ENCODE peak calls at places on chromosomes 16 and 17, in ten cellular contexts. F is nephron progenitor cell; J is fibroblast of lung; A is IMR-90; W is CD4-positive, alpha-beta T cell; U is A549; H is left ventricle myocardium inferior; Y is Caco-2; O is GM10248; B is cardiac muscle cell. C is an unnamed sample.

GRCh38 chr16:76932541-76933211 is 258.3 kb upstream of the MON1B start:
- DNase-seq in Y (no peak), B (peak), J (peak), H (no peak), W (no peak), O (no peak), F (no peak), U (no peak), A (peak), C (no peak)

GRCh38 chr16:77233799-77234502 is 34.7 kb downstream of the SYCE1L start:
- DNase-seq in F (no peak), W (no peak), H (no peak), B (no peak), O (no peak), U (no peak), J (no peak), Y (no peak), A (no peak), C (no peak)

GRCh38 chr17:73196500-73196899 is 3.6 kb downstream of the COG1 start:
- DNase-seq in B (peak), U (peak), H (no peak), J (peak), Y (no peak), F (peak), W (no peak), A (no peak), O (no peak), C (no peak)

GRCh38 chr16:1668612-1669319 is 9.3 kb upstream of the JPT2 start:
- DNase-seq in F (no peak), W (no peak), A (no peak), H (no peak), J (no peak), Y (no peak), B (no peak), U (no peak), O (no peak), C (no peak)

GRCh38 chr16:82650804-82651203 is 24.0 kb downstream of the CDH13 start:
- DNase-seq in W (no peak), U (no peak), O (no peak), A (no peak), J (no peak), F (no peak), H (no peak), Y (no peak), B (no peak), C (no peak)

GRCh38 chr17:56886288-56886721 is 27.5 kb downstream of the TRIM25 start:
- DNase-seq in A (no peak), W (no peak), B (no peak), O (no peak), H (no peak), F (no peak), J (no peak), U (no peak), Y (no peak), C (no peak)

GRCh38 chr16:69772560-69773254 is 10.6 kb downstream of the WWP2 start:
- DNase-seq in U (no peak), O (no peak), W (no peak), Y (no peak), A (no peak), J (no peak), F (no peak), H (no peak), B (peak), C (no peak)

GRCh38 chr17:78862073-78863023 is 21.7 kb upstream of the USP36 start:
- DNase-seq in J (peak), A (peak), U (peak), W (no peak), F (no peak), O (no peak), B (peak), Y (no peak), H (peak), C (no peak)

GRCh38 chr16:12675852-12676251 is 127.8 kb downstream of the CPPED1 start:
- DNase-seq in J (no peak), W (no peak), B (peak), H (no peak), O (no peak), F (no peak), A (peak), U (peak), Y (peak), C (no peak)

GRCh38 chr17:44432254-44433157 is 43.1 kb upstream of the ITGA2B start:
- DNase-seq in J (no peak), B (no peak), W (no peak), H (no peak), A (no peak), U (no peak), O (no peak), F (no peak), Y (no peak), C (no peak)

GRCh38 chr16:15032547-15033308 is 23.1 kb downstream of the NTAN1 start:
- DNase-seq in O (no peak), J (peak), Y (no peak), U (no peak), B (peak), A (peak), W (no peak), H (no peak), F (no peak), C (no peak)

GRCh38 chr16:2691491-2692248 is 9.3 kb downstream of the KCTD5 start:
- DNase-seq in W (no peak), A (no peak), F (no peak), J (no peak), H (peak), B (no peak), Y (no peak), U (no peak), O (no peak), C (peak)

GRCh38 chr16:77385481-77385880 is 49.4 kb downstream of the ADAMTS18 start:
- DNase-seq in F (no peak), W (no peak), J (no peak), A (no peak), B (peak), H (no peak), O (no peak), U (no peak), Y (no peak), C (no peak)

GRCh38 chr17:63476857-63477470 is at the start of gene ACE:
- DNase-seq in Y (peak), U (peak), J (no peak), B (peak), F (peak), O (no peak), W (peak), H (peak), A (peak), C (peak)

GRCh38 chr17:2195729-2196128 is 107.9 kb downstream of the SMG6 start:
- DNase-seq in F (no peak), A (no peak), B (no peak), U (no peak), O (peak), W (no peak), Y (no peak), J (no peak), H (no peak), C (no peak)

GRCh38 chr17:31811021-31811565 is 48.0 kb downstream of the COPRS start:
- DNase-seq in W (no peak), O (no peak), A (peak), U (no peak), H (no peak), Y (no peak), J (peak), B (peak), F (no peak), C (no peak)

GRCh38 chr17:15121426-15121825 is 143.7 kb downstream of the PMP22 start:
- DNase-seq in B (no peak), W (no peak), Y (no peak), F (no peak), H (no peak), U (no peak), O (no peak), J (peak), A (peak), C (no peak)

GRCh38 chr17:31224366-31224765 is 72.7 kb downstream of the OMG start:
- DNase-seq in O (no peak), W (no peak), B (no peak), Y (no peak), H (no peak), U (no peak), F (no peak), A (no peak), J (no peak), C (no peak)

GRCh38 chr17:11380761-11381160 is 139.7 kb downstream of the SHISA6 start:
- DNase-seq in U (no peak), F (no peak), Y (no peak), J (no peak), O (no peak), A (no peak), B (no peak), H (no peak), W (no peak), C (no peak)

GRCh38 chr17:72445055-72445991 is 324.5 kb downstream of the SOX9 start:
- DNase-seq in O (no peak), J (no peak), B (no peak), U (peak), Y (peak), W (no peak), A (no peak), H (no peak), F (no peak), C (no peak)

GRCh38 chr16:57277586-57277985 is 6.9 kb downstream of the PLLP start:
- DNase-seq in A (peak), U (peak), F (no peak), W (peak), B (peak), Y (no peak), O (no peak), J (peak), H (no peak), C (no peak)

GRCh38 chr16:68488559-68488958 is 40.3 kb upstream of the SMPD3 start:
- DNase-seq in U (no peak), F (no peak), H (no peak), B (no peak), W (no peak), A (no peak), O (no peak), J (no peak), Y (no peak), C (no peak)

GRCh38 chr16:12182202-12182601 is 205.7 kb downstream of the SNX29 start:
- DNase-seq in F (no peak), H (no peak), O (no peak), Y (no peak), U (no peak), B (no peak), W (no peak), J (no peak), A (no peak), C (no peak)

GRCh38 chr17:50169121-50169764 is 3.4 kb downstream of the SGCA start:
- DNase-seq in U (peak), J (peak), H (no peak), W (peak), A (peak), B (peak), Y (peak), O (peak), F (peak), C (no peak)

GRCh38 chr17:57068222-57068658 is 16.8 kb upstream of the AKAP1 start:
- DNase-seq in F (no peak), H (no peak), O (no peak), U (no peak), J (no peak), B (no peak), A (no peak), W (no peak), Y (no peak), C (no peak)

GRCh38 chr16:79301036-79301435 is 299.5 kb downstream of the MAF start:
- DNase-seq in O (no peak), U (no peak), A (no peak), J (no peak), W (no peak), Y (no peak), B (no peak), F (no peak), H (no peak), C (no peak)

GRCh38 chr17:75757086-75757681 is 7.8 kb downstream of the GALK1 start:
- DNase-seq in B (no peak), F (no peak), H (no peak), W (no peak), Y (no peak), U (no peak), J (no peak), A (no peak), O (no peak), C (no peak)

GRCh38 chr17:75759457-75759856 is 5.5 kb downstream of the GALK1 start:
- DNase-seq in W (no peak), J (no peak), O (no peak), F (no peak), U (no peak), B (no peak), A (no peak), Y (no peak), H (no peak), C (peak)

GRCh38 chr17:75756451-75757085 is 8.4 kb downstream of the GALK1 start:
- DNase-seq in J (no peak), W (no peak), F (no peak), Y (no peak), B (no peak), A (no peak), O (no peak), U (no peak), H (no peak), C (no peak)

GRCh38 chr17:75755990-75756389 is 9.0 kb downstream of the GALK1 start:
- DNase-seq in H (no peak), O (no peak), A (no peak), Y (no peak), W (no peak), F (no peak), J (no peak), U (no peak), B (no peak), C (no peak)

GRCh38 chr17:75758131-75758905 is 6.7 kb downstream of the GALK1 start:
- DNase-seq in O (no peak), A (no peak), U (no peak), J (no peak), H (no peak), F (no peak), B (no peak), Y (peak), W (no peak), C (no peak)
- TF ChIP-seq CTCF in O (peak), A (peak), U (peak), J (peak), H (peak), F (no peak), B (peak), Y (peak), W (no peak), C (peak)

DNA sequence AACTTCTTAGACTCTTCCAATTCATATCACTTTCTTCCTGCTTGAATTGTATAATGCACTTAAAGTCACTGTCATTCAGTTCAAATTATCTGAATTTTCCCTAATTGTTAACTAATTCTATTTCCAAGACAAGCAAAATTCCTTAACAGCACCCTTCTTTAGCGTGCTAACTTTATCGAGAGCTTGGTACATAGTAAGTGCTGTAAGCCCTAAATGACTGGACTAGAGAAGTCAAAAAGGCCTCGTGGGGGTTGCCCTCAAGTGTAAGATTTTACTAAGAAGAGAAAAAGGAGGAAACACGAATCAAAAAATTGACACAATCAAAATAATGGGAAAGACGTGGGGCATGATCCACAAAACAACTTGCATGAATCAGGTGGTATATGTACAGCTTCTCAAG is 11.3 kb downstream of the KANSL1 start:
- DNase-seq in O (no peak), U (no peak), H (no peak), W (no peak), J (no peak), Y (no peak), A (no peak), F (no peak), B (no peak), C (no peak)
- TF ChIP-seq CTCF in O (no peak), U (no peak), H (no peak), W (no peak), J (no peak), Y (no peak), A (no peak), F (no peak), B (no peak), C (no peak)

GRCh38 chr17:75771334-75772281 is 6.6 kb upstream of the GALK1 start:
- DNase-seq in H (no peak), J (peak), A (peak), U (no peak), F (no peak), Y (no peak), W (no peak), B (peak), O (no peak), C (no peak)
- TF ChIP-seq CTCF in H (peak), J (peak), A (no peak), U (peak), F (no peak), Y (peak), W (no peak), B (peak), O (no peak), C (peak)

DNA sequence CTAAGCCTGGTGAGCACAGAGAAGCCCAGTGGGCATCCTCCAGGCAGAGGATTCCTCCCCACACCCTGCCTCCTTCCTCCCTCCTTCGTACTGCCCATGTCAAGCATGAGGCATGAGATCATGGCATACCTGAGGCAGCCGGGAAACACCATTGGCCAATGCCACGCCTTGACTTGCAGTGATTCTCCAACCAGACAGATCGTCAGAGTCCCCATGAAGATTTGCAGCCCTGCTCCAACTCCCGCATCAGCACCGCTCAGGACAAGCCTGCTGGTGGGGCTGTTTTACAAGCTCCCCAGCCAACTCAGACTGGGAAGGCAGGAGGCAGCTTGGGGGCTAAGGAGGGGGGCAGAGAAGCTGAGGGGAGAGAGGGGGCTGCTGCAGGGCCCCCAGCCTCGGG is 2.9 kb upstream of the KRT16 start:
- DNase-seq in H (no peak), A (no peak), F (no peak), Y (peak), U (no peak), W (no peak), O (no peak), J (no peak), B (no peak), C (no peak)
- TF ChIP-seq CTCF in H (no peak), A (no peak), F (no peak), Y (no peak), U (no peak), W (no peak), O (no peak), J (no peak), B (no peak), C (peak)

GRCh38 chr17:82317394-82318168 is at the start of gene CD7:
- DNase-seq in O (no peak), J (no peak), W (peak), F (no peak), U (no peak), Y (no peak), B (no peak), A (no peak), H (no peak), C (no peak)
- TF ChIP-seq CTCF in O (no peak), J (no peak), W (no peak), F (no peak), U (no peak), Y (no peak), B (no peak), A (no peak), H (no peak), C (no peak)

DNA sequence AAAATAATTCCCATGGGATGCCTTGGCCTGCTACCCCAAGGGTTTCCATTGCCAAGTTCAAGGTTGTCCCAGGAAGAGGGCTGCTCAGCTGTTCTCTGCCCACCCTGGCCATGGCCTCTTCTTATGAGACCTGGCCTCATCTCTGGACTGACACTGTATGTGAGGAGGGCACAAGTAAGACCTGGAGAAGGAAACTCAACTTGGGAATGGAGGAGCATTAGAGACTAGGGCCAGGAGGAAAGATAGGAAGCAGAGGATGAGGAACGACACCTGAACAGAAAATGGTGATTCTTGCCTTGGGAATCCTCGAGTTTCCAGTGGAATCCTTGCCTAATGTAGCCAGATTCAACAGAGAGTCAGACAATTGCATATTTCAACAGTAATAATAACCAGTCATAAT is 24.6 kb upstream of the GOSR2 start:
- DNase-seq in H (no peak), U (no peak), B (no peak), A (no peak), Y (no peak), F (no peak), W (no peak), O (no peak), J (no peak), C (no peak)
- TF ChIP-seq CTCF in H (no peak), U (no peak), B (no peak), A (no peak), Y (no peak), F (no peak), W (no peak), O (no peak), J (no peak), C (no peak)

DNA sequence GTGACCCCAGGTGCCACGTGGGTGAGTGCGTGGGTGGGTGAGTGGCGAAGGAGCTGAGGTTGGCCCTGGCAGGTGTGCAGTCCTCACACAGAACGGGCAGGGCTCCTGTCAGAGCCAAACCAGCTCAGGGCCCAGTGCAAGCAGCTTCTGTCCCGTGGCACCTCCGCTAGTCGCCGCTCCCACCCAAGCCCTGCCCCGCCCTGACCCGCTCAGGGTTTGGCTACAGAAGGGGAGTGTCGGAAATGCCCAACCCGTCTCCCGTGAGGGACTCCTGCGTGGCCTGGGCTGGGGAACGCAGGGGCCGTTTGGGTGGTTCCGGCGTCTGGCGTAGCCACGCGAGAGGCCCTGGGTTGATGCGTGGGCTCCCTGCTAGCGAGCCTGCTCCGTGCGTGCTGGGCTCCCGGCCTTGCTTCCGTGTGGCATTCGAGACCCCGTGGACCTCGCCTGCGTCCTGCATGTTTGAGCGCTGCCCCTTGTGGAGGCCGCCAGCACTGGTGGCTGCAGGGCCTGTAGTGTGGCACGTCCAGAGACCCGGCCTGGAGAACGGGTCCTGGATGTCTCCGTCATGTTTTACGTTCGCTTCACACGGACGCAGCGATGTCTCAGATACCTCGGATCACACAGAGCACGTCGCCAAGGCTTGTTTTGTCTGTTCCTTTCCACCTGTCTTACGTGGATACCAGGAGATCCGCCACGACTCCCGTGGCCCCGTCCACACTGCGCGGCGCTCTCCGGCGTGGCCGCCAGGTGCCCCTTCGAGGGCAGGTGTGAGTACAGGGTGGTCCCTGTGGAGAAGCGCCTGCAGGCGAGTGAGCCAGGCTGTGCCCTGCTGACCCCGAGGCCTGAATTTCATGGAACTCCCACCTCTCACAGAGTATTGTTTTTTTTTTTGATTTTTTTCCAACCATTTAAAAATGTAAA is 10.2 kb downstream of the CAPN15 start:
- DNase-seq in W (no peak), J (no peak), A (no peak), B (no peak), U (no peak), F (no peak), H (no peak), O (no peak), Y (no peak), C (no peak)
- TF ChIP-seq CTCF in W (no peak), J (no peak), A (no peak), B (peak), U (peak), F (no peak), H (no peak), O (no peak), Y (peak), C (peak)